ENCODE peak calls at places on chromosomes 7 and 10, in ten cellular contexts. X, R, K, Q, E, N, W, V, A and I are unnamed samples.

GRCh38 chr7:66267249-66267648 is 62.1 kb downstream of the TPST1 start:
- DNase-seq in Q (no peak), V (no peak), N (peak; percentile 97), A (no peak), K (no peak), W (no peak), X (no peak), E (peak; percentile 70), R (no peak), I (no peak)

GRCh38 chr10:59991661-59992060 is 85.3 kb upstream of the CCDC6 start:
- DNase-seq in Q (no peak), W (peak; percentile 55), R (no peak), E (no peak), N (peak; percentile 60), X (peak; percentile 34), A (no peak), V (no peak), K (peak; percentile 41), I (peak; percentile 74)

GRCh38 chr10:103451091-103451801 is 924 bp downstream of the CALHM2 start:
- DNase-seq in R (peak; percentile 40), Q (peak; percentile 88), K (peak; percentile 35), E (no peak), N (peak; percentile 45), A (peak; percentile 92), V (peak; percentile 67), X (no peak), W (peak; percentile 52), I (peak; percentile 82)

GRCh38 chr10:51001587-51001986 is 72.7 kb upstream of the PRKG1 start:
- DNase-seq in E (no peak), K (no peak), W (no peak), V (no peak), R (no peak), A (no peak), Q (no peak), N (peak; percentile 56), X (no peak), I (no peak)

GRCh38 chr7:142385528-142386340 is 127.9 kb upstream of the PRSS58 start:
- DNase-seq in R (peak; percentile 79), W (peak; percentile 34), N (peak; percentile 84), A (peak; percentile 76), X (peak; percentile 57), E (peak; percentile 33), Q (no peak), V (peak; percentile 38), K (no peak), I (no peak)

GRCh38 chr7:589781-590575 is 70.3 kb upstream of the PDGFA start:
- DNase-seq in W (no peak), R (no peak), Q (peak; percentile 58), E (no peak), A (peak; percentile 78), V (no peak), X (no peak), K (no peak), N (no peak), I (peak; percentile 28)

GRCh38 chr10:8416755-8417154 is 362.3 kb downstream of the GATA3 start:
- DNase-seq in E (no peak), K (no peak), Q (no peak), W (no peak), V (no peak), A (no peak), X (no peak), N (no peak), R (no peak), I (no peak)

GRCh38 chr7:157579425-157579824 is 242.6 kb downstream of the DNAJB6 start:
- DNase-seq in V (no peak), A (peak; percentile 35), K (no peak), X (peak; percentile 9), R (no peak), N (no peak), Q (peak; percentile 22), W (peak; percentile 57), E (no peak), I (no peak)

GRCh38 chr7:28017372-28017771 is 163.2 kb downstream of the JAZF1 start:
- DNase-seq in R (no peak), E (no peak), V (no peak), N (peak; percentile 29), Q (no peak), W (no peak), X (no peak), K (no peak), A (no peak), I (no peak)

DNA sequence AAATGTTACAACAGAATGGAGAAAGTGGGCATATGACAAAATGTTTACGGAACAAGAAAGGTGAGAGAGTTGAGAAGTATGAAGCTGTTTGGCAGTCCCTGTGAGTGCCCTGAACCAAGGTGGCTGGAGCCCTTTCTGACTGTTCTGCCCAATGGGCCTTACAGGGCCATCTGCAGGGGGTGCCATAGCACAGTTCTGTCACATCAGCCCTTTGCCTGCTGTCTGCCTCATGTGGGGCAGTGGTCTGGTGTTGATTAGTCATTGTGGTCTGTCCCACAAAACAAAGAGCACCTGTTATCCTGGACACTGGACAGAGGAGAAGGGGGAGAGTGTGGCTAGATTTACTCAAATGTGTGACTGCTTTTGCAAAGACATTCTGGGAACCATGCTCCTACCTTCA is 51.5 kb upstream of the OSBPL3 start:
- DNase-seq in E (no peak), X (peak; percentile 15), R (no peak), K (no peak), A (no peak), W (peak; percentile 8), Q (no peak), V (no peak), N (no peak), I (no peak)
- TF ChIP-seq CTCF in E (no peak), X (no peak), R (peak; percentile 10), K (no peak), A (no peak), W (no peak), Q (no peak), V (no peak), N (no peak), I (no peak)

GRCh38 chr7:15213093-15213492 is 310.5 kb upstream of the DGKB start:
- DNase-seq in R (no peak), Q (no peak), E (no peak), K (no peak), W (no peak), X (no peak), A (no peak), V (no peak), N (no peak), I (no peak)
- TF ChIP-seq CTCF in R (no peak), Q (no peak), E (no peak), K (no peak), W (no peak), X (no peak), A (no peak), V (no peak), N (no peak), I (no peak)

GRCh38 chr10:3622427-3622826 is 162.6 kb downstream of the KLF6 start:
- DNase-seq in W (no peak), R (no peak), Q (no peak), X (no peak), K (no peak), N (no peak), A (no peak), E (no peak), V (no peak), I (no peak)
- TF ChIP-seq CTCF in W (no peak), R (no peak), Q (no peak), X (no peak), K (no peak), N (no peak), A (no peak), E (no peak), V (peak; percentile 19), I (no peak)

DNA sequence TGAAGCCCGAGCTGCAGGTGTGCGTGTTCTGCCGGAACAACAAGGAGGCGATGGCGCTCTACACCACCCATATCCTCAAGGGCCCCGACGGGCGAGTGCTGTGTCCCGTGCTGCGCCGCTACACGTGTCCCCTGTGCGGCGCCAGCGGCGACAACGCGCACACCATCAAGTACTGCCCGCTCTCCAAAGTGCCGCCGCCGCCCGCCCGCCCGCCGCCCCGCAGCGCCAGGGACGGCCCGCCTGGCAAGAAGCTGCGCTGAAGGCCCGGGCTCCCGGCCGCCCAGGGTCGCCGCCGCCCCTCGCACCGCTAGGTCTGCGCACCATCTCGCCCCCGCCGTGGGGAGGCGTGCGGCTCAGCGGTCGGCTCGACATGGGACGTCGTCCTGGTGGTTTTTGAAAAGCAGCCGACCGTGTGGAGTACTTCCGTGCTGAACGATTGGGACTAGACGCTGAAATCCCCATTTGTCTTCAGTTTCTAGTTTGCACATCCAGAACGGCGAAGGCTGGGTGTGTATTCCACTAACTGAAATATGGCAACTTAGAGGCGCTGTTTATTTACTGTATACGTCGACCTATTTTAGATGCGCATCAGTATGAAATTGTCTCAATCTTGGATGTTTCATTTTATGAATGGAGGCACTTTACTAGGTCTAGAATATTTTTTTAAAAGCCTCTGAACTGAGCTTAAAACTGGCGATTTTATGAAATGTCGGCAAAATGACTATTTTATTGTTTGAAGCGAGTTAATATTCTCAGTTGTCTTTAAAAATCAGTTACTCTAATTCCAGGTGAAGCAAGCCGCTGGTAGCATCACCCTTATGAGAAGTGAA is 1.1 kb downstream of the NANOS1 start:
- DNase-seq in W (peak; percentile 60), N (peak; percentile 57), Q (peak; percentile 70), V (peak; percentile 82), K (peak; percentile 53), E (no peak), R (peak; percentile 38), A (peak; percentile 83), X (peak; percentile 68), I (peak; percentile 66)
- TF ChIP-seq CTCF in W (no peak), N (no peak), Q (no peak), V (peak; percentile 18), K (no peak), E (no peak), R (peak; percentile 28), A (no peak), X (no peak), I (peak; percentile 14)

DNA sequence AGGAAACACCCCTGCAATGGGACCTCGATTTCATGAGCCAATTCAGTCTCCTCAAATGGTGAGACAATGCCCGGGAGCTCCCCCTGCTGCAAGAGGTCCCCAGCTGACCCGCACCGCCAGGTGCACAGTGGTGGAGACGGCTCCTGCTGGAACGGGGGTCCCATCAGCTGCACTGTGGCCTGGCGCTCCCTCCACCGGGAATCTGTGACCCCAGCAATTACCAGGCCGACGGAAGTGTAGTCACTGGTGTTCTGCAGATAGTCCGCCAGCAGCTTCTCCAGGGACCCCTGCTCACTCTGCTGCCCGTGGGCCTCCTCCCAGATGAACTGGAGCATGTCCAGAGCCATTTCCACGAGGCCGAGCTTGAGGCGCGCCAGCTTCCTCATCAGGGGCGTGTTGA is 64.9 kb upstream of the NKX6-2 start:
- DNase-seq in R (no peak), Q (no peak), W (peak; percentile 5), K (peak; percentile 20), X (peak; percentile 39), E (no peak), A (no peak), V (no peak), N (no peak), I (no peak)
- TF ChIP-seq CTCF in R (peak; percentile 10), Q (no peak), W (no peak), K (no peak), X (no peak), E (no peak), A (no peak), V (no peak), N (no peak), I (no peak)

GRCh38 chr10:132163278-132163765 is 23.4 kb upstream of the DPYSL4 start:
- DNase-seq in W (peak; percentile 51), X (peak; percentile 88), N (no peak), Q (peak; percentile 61), A (no peak), R (peak; percentile 85), E (no peak), K (peak; percentile 49), V (peak; percentile 65), I (peak; percentile 50)
- TF ChIP-seq CTCF in W (peak; percentile 27), X (peak; percentile 71), N (no peak), Q (peak; percentile 54), A (no peak), R (peak; percentile 46), E (peak; percentile 7), K (no peak), V (no peak), I (no peak)

GRCh38 chr10:36301139-36301538 is 659.0 kb upstream of the FZD8 start:
- DNase-seq in Q (no peak), X (no peak), V (no peak), W (no peak), E (no peak), K (no peak), N (no peak), R (no peak), A (no peak), I (no peak)
- TF ChIP-seq CTCF in Q (no peak), X (no peak), V (no peak), W (no peak), E (no peak), K (no peak), N (no peak), R (no peak), A (no peak), I (no peak)